ENCODE peak calls at places on chromosome 16, in ten cellular contexts. One of them, this sample, is unnamed.

GRCh38 chr16:759110-759910 is 1.2 kb upstream of the MSLN start:
- DNase-seq in KBM-7: no peak
- DNase-seq in HFFc6: no peak
- DNase-seq in GM13977: no peak
- DNase-seq in SJCRH30: no peak
- DNase-seq in EL: no peak
- DNase-seq in left ventricle myocardium inferior: no peak
- DNase-seq in CD8-positive, alpha-beta memory T cell: no peak
- DNase-seq in GM04504: no peak
- DNase-seq in activated naive CD4-positive, alpha-beta T cell: no peak
- DNase-seq in this sample: no peak

GRCh38 chr16:28321700-28322411 is 29.5 kb downstream of the SBK1 start:
- DNase-seq in KBM-7: peak
- DNase-seq in HFFc6: no peak
- DNase-seq in GM13977: peak
- DNase-seq in SJCRH30: peak
- DNase-seq in EL: peak
- DNase-seq in left ventricle myocardium inferior: no peak
- DNase-seq in CD8-positive, alpha-beta memory T cell: no peak
- DNase-seq in GM04504: no peak
- DNase-seq in activated naive CD4-positive, alpha-beta T cell: peak
- DNase-seq in this sample: peak

GRCh38 chr16:58426960-58427359 is 34.7 kb downstream of the GINS3 start:
- DNase-seq in KBM-7: no peak
- DNase-seq in HFFc6: no peak
- DNase-seq in GM13977: no peak
- DNase-seq in SJCRH30: no peak
- DNase-seq in EL: no peak
- DNase-seq in left ventricle myocardium inferior: peak
- DNase-seq in CD8-positive, alpha-beta memory T cell: no peak
- DNase-seq in GM04504: no peak
- DNase-seq in activated naive CD4-positive, alpha-beta T cell: no peak
- DNase-seq in this sample: no peak

GRCh38 chr16:81137754-81138153 is 41.6 kb upstream of the GCSH start:
- DNase-seq in KBM-7: no peak
- DNase-seq in HFFc6: no peak
- DNase-seq in GM13977: no peak
- DNase-seq in SJCRH30: no peak
- DNase-seq in EL: no peak
- DNase-seq in left ventricle myocardium inferior: no peak
- DNase-seq in CD8-positive, alpha-beta memory T cell: no peak
- DNase-seq in GM04504: no peak
- DNase-seq in activated naive CD4-positive, alpha-beta T cell: no peak
- DNase-seq in this sample: no peak

GRCh38 chr16:30148101-30148500 is 25.1 kb upstream of the MAPK3 start:
- DNase-seq in KBM-7: no peak
- DNase-seq in HFFc6: no peak
- DNase-seq in GM13977: no peak
- DNase-seq in SJCRH30: no peak
- DNase-seq in EL: no peak
- DNase-seq in left ventricle myocardium inferior: no peak
- DNase-seq in CD8-positive, alpha-beta memory T cell: no peak
- DNase-seq in GM04504: no peak
- DNase-seq in activated naive CD4-positive, alpha-beta T cell: no peak
- DNase-seq in this sample: no peak

GRCh38 chr16:10583269-10583668 is 2.9 kb upstream of the EMP2 start:
- DNase-seq in KBM-7: no peak
- DNase-seq in HFFc6: no peak
- DNase-seq in GM13977: no peak
- DNase-seq in SJCRH30: no peak
- DNase-seq in EL: no peak
- DNase-seq in left ventricle myocardium inferior: no peak
- DNase-seq in CD8-positive, alpha-beta memory T cell: no peak
- DNase-seq in GM04504: no peak
- DNase-seq in activated naive CD4-positive, alpha-beta T cell: no peak
- DNase-seq in this sample: no peak

GRCh38 chr16:87196229-87196628 is 121.0 kb downstream of the C16orf95 start:
- DNase-seq in KBM-7: no peak
- DNase-seq in HFFc6: no peak
- DNase-seq in GM13977: no peak
- DNase-seq in SJCRH30: no peak
- DNase-seq in EL: no peak
- DNase-seq in left ventricle myocardium inferior: no peak
- DNase-seq in CD8-positive, alpha-beta memory T cell: no peak
- DNase-seq in GM04504: no peak
- DNase-seq in activated naive CD4-positive, alpha-beta T cell: no peak
- DNase-seq in this sample: no peak

GRCh38 chr16:81642943-81643342 is 136.1 kb upstream of the PLCG2 start:
- DNase-seq in KBM-7: no peak
- DNase-seq in HFFc6: no peak
- DNase-seq in GM13977: no peak
- DNase-seq in SJCRH30: no peak
- DNase-seq in EL: no peak
- DNase-seq in left ventricle myocardium inferior: no peak
- DNase-seq in CD8-positive, alpha-beta memory T cell: no peak
- DNase-seq in GM04504: no peak
- DNase-seq in activated naive CD4-positive, alpha-beta T cell: no peak
- DNase-seq in this sample: no peak

GRCh38 chr16:7303014-7303676 is 29.5 kb upstream of the RBFOX1 start:
- DNase-seq in KBM-7: no peak
- DNase-seq in HFFc6: no peak
- DNase-seq in GM13977: no peak
- DNase-seq in SJCRH30: peak
- DNase-seq in EL: no peak
- DNase-seq in left ventricle myocardium inferior: peak
- DNase-seq in CD8-positive, alpha-beta memory T cell: no peak
- DNase-seq in GM04504: no peak
- DNase-seq in activated naive CD4-positive, alpha-beta T cell: no peak
- DNase-seq in this sample: no peak

GRCh38 chr16:88368994-88369393 is 13.8 kb upstream of the ZNF469 start:
- DNase-seq in KBM-7: no peak
- DNase-seq in HFFc6: no peak
- DNase-seq in GM13977: no peak
- DNase-seq in SJCRH30: no peak
- DNase-seq in EL: no peak
- DNase-seq in left ventricle myocardium inferior: no peak
- DNase-seq in CD8-positive, alpha-beta memory T cell: no peak
- DNase-seq in GM04504: no peak
- DNase-seq in activated naive CD4-positive, alpha-beta T cell: no peak
- DNase-seq in this sample: peak